ENCODE peak calls at places on chromosome 17, in five cellular contexts. Y is thoracic aorta, V is PC-9, U is suprapubic skin, F is right lobe of liver. L is an unnamed sample. For H3K4me1, the result is how much of the 10 kb centered on the place peaks cover.

GRCh38 chr17:76943781-76944213 is 75.6 kb downstream of the MGAT5B start:
- DNase-seq in U (no peak), V (no peak), F (no peak), Y (no peak), L (no peak)

GRCh38 chr17:4980644-4981216 is 6.7 kb downstream of the CAMTA2 start:
- DNase-seq in Y (no peak), F (no peak), U (no peak), V (no peak), L (no peak)

GRCh38 chr17:38434178-38434665 is 6.0 kb downstream of the ARHGAP23 start:
- DNase-seq in U (no peak), Y (no peak), F (peak), V (no peak), L (no peak)

GRCh38 chr17:45341389-45342158 is 24.8 kb upstream of the MAP3K14 start:
- DNase-seq in F (peak), Y (no peak), V (peak), U (no peak), L (peak)

GRCh38 chr17:80361495-80362220 is 53.3 kb upstream of the ENDOV start:
- DNase-seq in V (peak), Y (no peak), U (peak), F (no peak), L (no peak)

GRCh38 chr17:31281061-31281460 is 16.0 kb downstream of the OMG start:
- DNase-seq in U (no peak), V (no peak), Y (no peak), F (no peak), L (no peak)

GRCh38 chr17:79325707-79326106 is 251.1 kb downstream of the ENGASE start:
- DNase-seq in F (no peak), U (no peak), V (no peak), Y (no peak), L (no peak)

GRCh38 chr17:7767425-7768021 is 50.0 kb downstream of the DNAH2 start:
- DNase-seq in F (no peak), U (no peak), Y (no peak), V (peak), L (no peak)

GRCh38 chr17:38353084-38353604 is 1.5 kb downstream of the SOCS7 start:
- DNase-seq in U (no peak), F (no peak), V (no peak), Y (no peak), L (no peak)

GRCh38 chr17:4332296-4332970 is 34.0 kb downstream of the UBE2G1 start:
- DNase-seq in U (no peak), Y (no peak), F (no peak), V (peak), L (peak)

GRCh38 chr17:4800462-4801185 is 1.5 kb downstream of the C17orf114 start:
- DNase-seq in Y (no peak), U (no peak), F (no peak), V (no peak), L (no peak)

GRCh38 chr17:79671387-79671752 is 59.4 kb upstream of the ENPP7 start:
- DNase-seq in V (no peak), U (peak), Y (no peak), F (no peak), L (no peak)

GRCh38 chr17:74957935-74958549 is 14.5 kb downstream of the HID1 start:
- DNase-seq in F (peak), U (peak), V (peak), Y (peak), L (peak)

GRCh38 chr17:75856062-75856681 is 1.0 kb upstream of the WBP2 start:
- DNase-seq in U (no peak), Y (no peak), V (no peak), F (no peak), L (no peak)

GRCh38 chr17:8159459-8160223 is 3.1 kb downstream of the VAMP2 start:
- DNase-seq in V (no peak), F (no peak), Y (no peak), U (peak), L (no peak)

GRCh38 chr17:41907185-41907556 is 11.6 kb downstream of the ACLY start:
- DNase-seq in Y (no peak), U (no peak), F (no peak), V (no peak), L (no peak)

GRCh38 chr17:8500609-8501008 is 64.9 kb downstream of the NDEL1 start:
- DNase-seq in V (no peak), U (no peak), F (no peak), Y (no peak), L (no peak)

GRCh38 chr17:68391561-68392268 is 65.6 kb downstream of the WIPI1 start:
- DNase-seq in Y (no peak), V (no peak), U (no peak), F (peak), L (no peak)

GRCh38 chr17:80115159-80115558 is 13.8 kb downstream of the GAA start:
- DNase-seq in U (no peak), V (no peak), Y (no peak), F (no peak), L (no peak)

GRCh38 chr17:43753488-43754129 is 5.0 kb downstream of the SOST start:
- DNase-seq in F (no peak), Y (no peak), V (peak), U (no peak), L (peak)

GRCh38 chr17:48994548-48995331 is 2.4 kb upstream of the IGF2BP1 start:
- DNase-seq in Y (no peak), U (no peak), F (no peak), V (no peak), L (no peak)

GRCh38 chr17:45451131-45451530 is 18.5 kb upstream of the ARHGAP27 start:
- DNase-seq in U (no peak), V (no peak), F (no peak), Y (no peak), L (no peak)

GRCh38 chr17:58337600-58338453 is 9.2 kb upstream of the TSPOAP1 start:
- DNase-seq in V (no peak), U (peak), F (peak), Y (no peak), L (no peak)

GRCh38 chr17:79420318-79421243 is 190.3 kb downstream of the RBFOX3 start:
- DNase-seq in U (no peak), F (no peak), V (no peak), Y (no peak), L (peak)

GRCh38 chr17:12665263-12666210 is at the start of gene MYOCD:
- DNase-seq in U (no peak), V (no peak), F (no peak), Y (peak), L (no peak)

GRCh38 chr17:15406081-15406480 is 61.3 kb downstream of the CDRT4 start:
- DNase-seq in U (no peak), F (no peak), V (no peak), Y (no peak), L (no peak)

GRCh38 chr17:80499536-80499935 is 23.1 kb upstream of the NPTX1 start:
- DNase-seq in U (peak), Y (no peak), V (no peak), F (no peak), L (no peak)

GRCh38 chr17:50845260-50846147 is 10.1 kb downstream of the WFIKKN2 start:
- DNase-seq in F (no peak), U (peak), V (peak), Y (no peak), L (peak)

GRCh38 chr17:67024736-67025135 is 19.6 kb upstream of the CACNG1 start:
- DNase-seq in V (no peak), F (no peak), U (no peak), Y (no peak), L (no peak)

GRCh38 chr17:67246648-67247415 is 1.8 kb upstream of the HELZ start:
- DNase-seq in U (peak), Y (no peak), F (peak), V (peak), L (peak)

GRCh38 chr17:40158438-40158837 is 18.1 kb downstream of the CASC3 start:
- DNase-seq in U (no peak), V (no peak), F (no peak), Y (no peak), L (no peak)
- H3K4me1 ChIP-seq in U (under half), V (under half), F (under half), Y (under half), L (under half)

DNA sequence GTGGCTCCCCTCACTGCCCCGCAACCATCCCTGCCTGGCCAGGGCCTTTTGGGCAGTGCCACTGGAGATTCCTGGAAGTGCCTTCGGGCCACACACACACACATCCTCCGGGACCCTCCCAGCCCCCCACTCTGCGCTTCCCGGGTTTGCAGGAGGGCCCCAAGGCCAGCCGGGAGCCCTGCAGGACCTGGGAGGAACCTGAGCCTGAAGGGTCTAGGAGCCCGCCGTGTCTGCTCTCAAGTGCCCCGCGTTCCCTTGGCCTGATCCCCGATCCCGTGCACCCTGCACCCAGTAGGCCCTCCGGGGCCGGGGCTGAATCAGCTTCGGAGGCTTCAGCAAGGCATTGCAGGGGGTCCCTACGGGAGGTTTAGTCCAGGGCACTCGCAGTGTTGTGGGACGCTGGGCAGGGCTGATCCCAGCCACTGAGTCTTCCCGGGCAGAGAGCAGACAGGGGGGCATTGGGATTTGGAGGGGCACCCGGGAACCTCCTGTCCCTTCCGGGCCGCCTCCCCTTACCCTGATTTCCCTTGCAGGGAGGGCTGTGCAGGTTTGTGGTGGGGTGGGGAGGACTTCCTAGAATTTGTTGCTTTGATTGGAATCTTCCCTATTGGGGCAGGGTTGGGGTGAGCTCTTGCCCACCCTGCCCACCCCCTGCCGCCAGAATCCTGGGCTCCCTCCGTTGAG is 36.9 kb downstream of the TMEM235 start:
- DNase-seq in U (peak), Y (no peak), F (no peak), V (no peak), L (no peak)
- H3K4me1 ChIP-seq in U (under half), Y (under half), F (under half), V (under half), L (under half)

DNA sequence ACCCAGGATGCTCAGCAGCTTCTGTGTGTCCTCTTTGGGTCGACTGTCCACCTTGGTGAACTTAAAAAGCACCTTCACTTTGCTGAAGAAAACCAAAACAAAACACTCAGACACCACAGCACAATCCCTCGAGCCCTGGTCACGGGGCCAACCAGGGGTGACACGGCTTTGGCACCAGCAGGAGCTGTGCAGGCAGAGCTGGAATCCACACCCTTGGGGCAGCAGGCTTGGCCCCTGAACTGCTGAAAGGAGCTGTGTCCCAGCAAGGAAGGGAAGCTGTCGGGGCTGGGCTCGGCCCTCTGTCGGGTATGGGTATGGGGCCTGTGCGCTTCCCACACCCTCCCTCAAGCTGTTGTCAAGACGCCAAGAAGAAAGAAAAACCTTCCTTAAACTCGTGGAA is 7.6 kb upstream of the PLD6 start:
- DNase-seq in F (no peak), V (no peak), Y (no peak), U (no peak), L (no peak)
- H3K4me1 ChIP-seq in F (under half), V (under half), Y (under half), U (under half), L (under half)

GRCh38 chr17:82105417-82105881 is 7.4 kb upstream of the FASN start:
- DNase-seq in U (peak), F (no peak), V (no peak), Y (no peak), L (no peak)
- H3K4me1 ChIP-seq in U (half or more), F (under half), V (half or more), Y (under half), L (under half)

GRCh38 chr17:21678451-21679081 is 13.8 kb upstream of the KCNJ18 start:
- DNase-seq in U (peak), V (no peak), F (no peak), Y (no peak), L (no peak)

GRCh38 chr17:21677911-21678310 is 14.4 kb upstream of the KCNJ18 start:
- DNase-seq in U (peak), Y (no peak), V (no peak), F (no peak), L (no peak)

GRCh38 chr17:21677126-21677910 is 15.0 kb upstream of the KCNJ18 start:
- DNase-seq in Y (no peak), V (no peak), F (no peak), U (peak), L (no peak)

GRCh38 chr17:21674242-21674731 is 18.0 kb upstream of the KCNJ18 start:
- DNase-seq in Y (no peak), F (no peak), U (peak), V (no peak), L (no peak)

GRCh38 chr17:21676281-21677111 is 15.8 kb upstream of the KCNJ18 start:
- DNase-seq in U (peak), F (no peak), V (peak), Y (no peak), L (no peak)
- H3K4me1 ChIP-seq in U (under half), F (under half), V (under half), Y (under half), L (under half)

GRCh38 chr17:59754547-59754946 is 47.1 kb downstream of the VMP1 start:
- DNase-seq in V (peak), U (no peak), Y (no peak), F (no peak), L (peak)
- H3K4me1 ChIP-seq in V (half or more), U (under half), Y (under half), F (under half), L (under half)